ENCODE peak calls at places on chromosomes 6 and 20, in eight cellular contexts. One of them, this sample, is unnamed.

GRCh38 chr6:45625191-45625664 is 247.5 kb upstream of the SUPT3H start:
- DNase-seq in Peyer's patch: no peak
- DNase-seq in colonic mucosa: no peak
- DNase-seq in dorsolateral prefrontal cortex: no peak
- DNase-seq in psoas muscle: no peak
- DNase-seq in OCI-LY7: no peak
- DNase-seq in prostate gland: no peak
- DNase-seq in body of pancreas: no peak
- DNase-seq in this sample: no peak

GRCh38 chr6:7496266-7496875 is 45.1 kb upstream of the DSP start:
- DNase-seq in Peyer's patch: no peak
- DNase-seq in colonic mucosa: no peak
- DNase-seq in dorsolateral prefrontal cortex: no peak
- DNase-seq in psoas muscle: no peak
- DNase-seq in OCI-LY7: no peak
- DNase-seq in prostate gland: no peak
- DNase-seq in body of pancreas: no peak
- DNase-seq in this sample: no peak

GRCh38 chr20:57065646-57066045 is 200.8 kb downstream of the BMP7 start:
- DNase-seq in Peyer's patch: no peak
- DNase-seq in colonic mucosa: no peak
- DNase-seq in dorsolateral prefrontal cortex: no peak
- DNase-seq in psoas muscle: no peak
- DNase-seq in OCI-LY7: no peak
- DNase-seq in prostate gland: no peak
- DNase-seq in body of pancreas: no peak
- DNase-seq in this sample: no peak

GRCh38 chr6:157328108-157328692 is 4.9 kb upstream of the TMEM242 start:
- DNase-seq in Peyer's patch: no peak
- DNase-seq in colonic mucosa: no peak
- DNase-seq in dorsolateral prefrontal cortex: no peak
- DNase-seq in psoas muscle: no peak
- DNase-seq in OCI-LY7: no peak
- DNase-seq in prostate gland: no peak
- DNase-seq in body of pancreas: no peak
- DNase-seq in this sample: no peak

GRCh38 chr6:30915591-30915946 is 1.5 kb downstream of the VARS2 start:
- DNase-seq in Peyer's patch: no peak
- DNase-seq in colonic mucosa: peak; percentile 48
- DNase-seq in dorsolateral prefrontal cortex: no peak
- DNase-seq in psoas muscle: no peak
- DNase-seq in OCI-LY7: peak; percentile 61
- DNase-seq in prostate gland: peak; percentile 26
- DNase-seq in body of pancreas: peak; percentile 43
- DNase-seq in this sample: no peak

GRCh38 chr6:31395832-31396231 is 7.6 kb upstream of the MICA start:
- DNase-seq in Peyer's patch: no peak
- DNase-seq in colonic mucosa: no peak
- DNase-seq in dorsolateral prefrontal cortex: no peak
- DNase-seq in psoas muscle: no peak
- DNase-seq in OCI-LY7: no peak
- DNase-seq in prostate gland: no peak
- DNase-seq in body of pancreas: no peak
- DNase-seq in this sample: no peak

GRCh38 chr6:89145461-89145961 is 344 bp upstream of the PM20D2 start:
- DNase-seq in Peyer's patch: no peak
- DNase-seq in colonic mucosa: no peak
- DNase-seq in dorsolateral prefrontal cortex: no peak
- DNase-seq in psoas muscle: no peak
- DNase-seq in OCI-LY7: peak; percentile 74
- DNase-seq in prostate gland: peak; percentile 28
- DNase-seq in body of pancreas: no peak
- DNase-seq in this sample: no peak

GRCh38 chr6:163806761-163807499 is 392.4 kb downstream of the QKI start:
- DNase-seq in Peyer's patch: no peak
- DNase-seq in colonic mucosa: no peak
- DNase-seq in dorsolateral prefrontal cortex: no peak
- DNase-seq in psoas muscle: no peak
- DNase-seq in OCI-LY7: no peak
- DNase-seq in prostate gland: no peak
- DNase-seq in body of pancreas: no peak
- DNase-seq in this sample: no peak

GRCh38 chr6:5671162-5671561 is 335.6 kb downstream of the NRN1 start:
- DNase-seq in Peyer's patch: no peak
- DNase-seq in colonic mucosa: no peak
- DNase-seq in dorsolateral prefrontal cortex: no peak
- DNase-seq in psoas muscle: no peak
- DNase-seq in OCI-LY7: no peak
- DNase-seq in prostate gland: no peak
- DNase-seq in body of pancreas: no peak
- DNase-seq in this sample: no peak

GRCh38 chr20:57397693-57398108 is 6.5 kb downstream of the RBM38 start:
- DNase-seq in Peyer's patch: no peak
- DNase-seq in colonic mucosa: no peak
- DNase-seq in dorsolateral prefrontal cortex: no peak
- DNase-seq in psoas muscle: peak; percentile 22
- DNase-seq in OCI-LY7: peak; percentile 61
- DNase-seq in prostate gland: no peak
- DNase-seq in body of pancreas: no peak
- DNase-seq in this sample: no peak

GRCh38 chr20:8661229-8662023 is 407.5 kb upstream of the PLCB4 start:
- DNase-seq in Peyer's patch: no peak
- DNase-seq in colonic mucosa: no peak
- DNase-seq in dorsolateral prefrontal cortex: no peak
- DNase-seq in psoas muscle: no peak
- DNase-seq in OCI-LY7: peak; percentile 23
- DNase-seq in prostate gland: no peak
- DNase-seq in body of pancreas: no peak
- DNase-seq in this sample: no peak

GRCh38 chr20:23156170-23156841 is 70.2 kb upstream of the CD93 start:
- DNase-seq in Peyer's patch: no peak
- DNase-seq in colonic mucosa: no peak
- DNase-seq in dorsolateral prefrontal cortex: no peak
- DNase-seq in psoas muscle: no peak
- DNase-seq in OCI-LY7: no peak
- DNase-seq in prostate gland: no peak
- DNase-seq in body of pancreas: no peak
- DNase-seq in this sample: peak; percentile 88

GRCh38 chr6:143151381-143151780 is 90.7 kb downstream of the AIG1 start:
- DNase-seq in Peyer's patch: no peak
- DNase-seq in colonic mucosa: no peak
- DNase-seq in dorsolateral prefrontal cortex: no peak
- DNase-seq in psoas muscle: no peak
- DNase-seq in OCI-LY7: no peak
- DNase-seq in prostate gland: no peak
- DNase-seq in body of pancreas: no peak
- DNase-seq in this sample: no peak

GRCh38 chr6:2526766-2527165 is 224.0 kb downstream of the MYLK4 start:
- DNase-seq in Peyer's patch: no peak
- DNase-seq in colonic mucosa: no peak
- DNase-seq in dorsolateral prefrontal cortex: no peak
- DNase-seq in psoas muscle: no peak
- DNase-seq in OCI-LY7: no peak
- DNase-seq in prostate gland: no peak
- DNase-seq in body of pancreas: no peak
- DNase-seq in this sample: no peak

GRCh38 chr6:2524090-2524489 is 226.6 kb downstream of the MYLK4 start:
- DNase-seq in Peyer's patch: no peak
- DNase-seq in colonic mucosa: no peak
- DNase-seq in dorsolateral prefrontal cortex: no peak
- DNase-seq in psoas muscle: no peak
- DNase-seq in OCI-LY7: peak; percentile 2
- DNase-seq in prostate gland: no peak
- DNase-seq in body of pancreas: no peak
- DNase-seq in this sample: no peak

GRCh38 chr6:2518029-2518428 is 232.7 kb downstream of the MYLK4 start:
- DNase-seq in Peyer's patch: no peak
- DNase-seq in colonic mucosa: no peak
- DNase-seq in dorsolateral prefrontal cortex: no peak
- DNase-seq in psoas muscle: no peak
- DNase-seq in OCI-LY7: no peak
- DNase-seq in prostate gland: no peak
- DNase-seq in body of pancreas: no peak
- DNase-seq in this sample: no peak

GRCh38 chr6:2523061-2523460 is 227.7 kb downstream of the MYLK4 start:
- DNase-seq in Peyer's patch: no peak
- DNase-seq in colonic mucosa: no peak
- DNase-seq in dorsolateral prefrontal cortex: no peak
- DNase-seq in psoas muscle: no peak
- DNase-seq in OCI-LY7: no peak
- DNase-seq in prostate gland: no peak
- DNase-seq in body of pancreas: no peak
- DNase-seq in this sample: no peak

DNA sequence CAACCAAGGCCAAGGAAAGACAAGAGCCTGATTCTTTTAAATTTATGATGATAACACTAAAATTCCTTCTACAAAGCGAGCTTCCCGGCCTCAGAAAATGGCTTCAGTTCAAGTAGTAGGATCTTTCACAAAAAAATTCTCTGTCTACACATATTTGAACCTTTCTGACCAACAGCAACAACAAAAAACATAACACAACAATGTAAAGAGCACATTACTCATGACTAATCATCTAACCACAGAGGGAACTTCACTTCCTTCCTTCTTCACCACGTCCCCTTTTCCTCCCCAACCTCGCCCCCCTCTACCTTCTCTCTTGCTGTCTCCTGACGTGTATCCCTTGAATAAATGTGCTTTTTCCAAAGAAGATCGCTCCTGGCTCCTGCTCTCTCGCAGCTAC is 228.2 kb downstream of the MYLK4 start:
- DNase-seq in Peyer's patch: no peak
- DNase-seq in colonic mucosa: no peak
- DNase-seq in dorsolateral prefrontal cortex: no peak
- DNase-seq in psoas muscle: no peak
- DNase-seq in OCI-LY7: no peak
- DNase-seq in prostate gland: no peak
- DNase-seq in body of pancreas: no peak
- DNase-seq in this sample: no peak
- H3K27ac ChIP-seq in Peyer's patch: no peak overlapping the region
- H3K27ac ChIP-seq in colonic mucosa: no peak overlapping the region
- H3K27ac ChIP-seq in dorsolateral prefrontal cortex: no peak overlapping the region
- H3K27ac ChIP-seq in psoas muscle: no peak overlapping the region
- H3K27ac ChIP-seq in OCI-LY7: no peak overlapping the region
- H3K27ac ChIP-seq in prostate gland: no peak overlapping the region
- H3K27ac ChIP-seq in body of pancreas: no peak overlapping the region
- H3K27ac ChIP-seq in this sample: no peak overlapping the region

DNA sequence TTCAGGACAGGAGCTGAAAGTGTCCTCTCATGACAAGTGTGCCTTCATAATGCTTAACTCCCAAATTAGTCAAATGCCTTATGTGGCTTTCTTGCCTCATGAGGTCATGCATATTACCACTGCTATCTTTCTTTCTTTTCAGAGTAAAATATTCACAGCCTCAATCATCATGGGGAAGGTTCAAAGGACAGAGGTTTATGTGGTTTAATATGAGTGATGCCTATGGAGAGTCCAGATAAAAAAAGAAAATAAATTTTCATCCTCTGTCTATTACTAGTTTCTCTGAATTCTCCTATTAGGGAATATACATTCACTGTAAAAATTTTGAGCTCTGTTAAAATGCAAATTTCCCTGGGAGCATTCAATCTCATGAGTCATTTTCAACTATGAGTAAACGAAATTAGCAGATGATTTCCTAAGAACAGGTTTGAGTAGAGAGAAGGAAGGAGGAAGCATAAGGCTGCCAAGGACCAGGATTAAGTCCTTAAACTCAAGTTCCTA is 396.9 kb upstream of the ADGRB3 start:
- DNase-seq in Peyer's patch: no peak
- DNase-seq in colonic mucosa: no peak
- DNase-seq in dorsolateral prefrontal cortex: no peak
- DNase-seq in psoas muscle: no peak
- DNase-seq in OCI-LY7: no peak
- DNase-seq in prostate gland: no peak
- DNase-seq in body of pancreas: no peak
- DNase-seq in this sample: no peak
- H3K4me3 ChIP-seq in Peyer's patch: no peak overlapping the region
- H3K4me3 ChIP-seq in colonic mucosa: no peak overlapping the region
- H3K4me3 ChIP-seq in dorsolateral prefrontal cortex: no peak overlapping the region
- H3K4me3 ChIP-seq in psoas muscle: no peak overlapping the region
- H3K4me3 ChIP-seq in OCI-LY7: no peak overlapping the region
- H3K4me3 ChIP-seq in prostate gland: no peak overlapping the region
- H3K4me3 ChIP-seq in body of pancreas: no peak overlapping the region
- H3K4me3 ChIP-seq in this sample: no peak overlapping the region

DNA sequence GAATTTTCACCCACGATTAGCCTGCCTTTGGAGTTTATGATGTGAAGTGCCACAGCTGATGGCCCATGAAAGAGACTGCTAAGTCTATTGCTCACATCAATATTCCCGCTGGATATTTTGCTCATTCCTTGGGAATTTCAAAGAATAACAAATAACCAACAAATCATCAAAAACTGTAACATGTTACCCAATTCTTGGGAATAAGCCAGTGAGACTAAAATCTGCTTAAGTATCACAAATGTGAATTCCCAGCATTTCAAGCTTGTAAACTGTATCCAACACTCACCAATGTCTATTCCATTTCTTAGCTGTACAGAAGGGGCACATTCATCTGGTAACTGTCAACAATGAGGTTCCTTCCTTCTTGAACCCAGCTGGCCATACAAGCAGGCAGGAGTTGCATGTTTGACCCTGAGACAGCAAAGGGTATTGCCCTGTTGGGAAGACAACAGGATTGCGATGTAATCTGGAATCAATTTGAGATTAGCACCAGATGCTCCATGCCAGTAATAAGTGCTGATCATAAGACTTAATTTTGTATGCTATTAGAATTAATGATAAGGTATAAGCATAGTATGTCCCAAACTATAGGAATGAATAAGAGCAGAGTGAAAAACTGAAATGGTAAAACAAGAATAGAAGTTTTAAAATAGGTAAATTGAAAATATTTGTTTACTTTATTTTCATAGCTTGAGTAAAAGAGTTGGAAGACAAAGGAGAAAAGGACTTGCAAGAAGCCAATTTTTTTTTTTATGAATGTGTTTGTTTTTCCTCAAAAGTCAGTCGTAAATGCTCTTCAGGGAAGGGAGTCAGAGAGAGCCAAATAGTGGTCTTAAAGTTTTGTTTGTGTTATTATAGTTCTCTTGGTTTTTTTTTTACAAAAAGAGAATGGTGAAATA is 58.8 kb downstream of the RSPO3 start:
- DNase-seq in Peyer's patch: no peak
- DNase-seq in colonic mucosa: no peak
- DNase-seq in dorsolateral prefrontal cortex: no peak
- DNase-seq in psoas muscle: no peak
- DNase-seq in OCI-LY7: no peak
- DNase-seq in prostate gland: no peak
- DNase-seq in body of pancreas: no peak
- DNase-seq in this sample: no peak
- H3K27ac ChIP-seq in Peyer's patch: no peak overlapping the region
- H3K27ac ChIP-seq in colonic mucosa: no peak overlapping the region
- H3K27ac ChIP-seq in dorsolateral prefrontal cortex: no peak overlapping the region
- H3K27ac ChIP-seq in psoas muscle: no peak overlapping the region
- H3K27ac ChIP-seq in OCI-LY7: no peak overlapping the region
- H3K27ac ChIP-seq in prostate gland: no peak overlapping the region
- H3K27ac ChIP-seq in body of pancreas: no peak overlapping the region
- H3K27ac ChIP-seq in this sample: peak overlapping the region; percentile 12

DNA sequence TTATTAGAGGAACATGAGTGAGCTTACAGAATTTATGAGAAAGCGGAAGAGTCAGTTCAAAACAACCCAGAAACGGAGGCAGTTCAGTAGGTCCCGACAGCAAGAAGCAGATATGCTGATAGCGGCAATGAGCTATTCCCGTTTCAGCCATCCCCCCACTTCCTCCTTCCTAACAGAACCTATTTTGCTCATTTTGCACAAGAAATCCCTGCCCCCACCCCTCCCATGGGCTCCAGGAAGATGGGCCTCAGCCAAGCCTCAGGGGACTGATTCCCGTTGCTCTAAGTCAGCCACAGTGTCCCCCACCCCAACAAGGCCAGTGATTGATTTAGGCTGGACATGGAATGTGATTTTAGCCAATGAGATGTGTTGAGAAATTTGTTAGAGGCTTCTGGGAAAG is 157.5 kb downstream of the CEBPB start:
- DNase-seq in Peyer's patch: no peak
- DNase-seq in colonic mucosa: no peak
- DNase-seq in dorsolateral prefrontal cortex: no peak
- DNase-seq in psoas muscle: peak; percentile 36
- DNase-seq in OCI-LY7: no peak
- DNase-seq in prostate gland: peak; percentile 27
- DNase-seq in body of pancreas: no peak
- DNase-seq in this sample: no peak
- H3K4me3 ChIP-seq in Peyer's patch: no peak overlapping the region
- H3K4me3 ChIP-seq in colonic mucosa: no peak overlapping the region
- H3K4me3 ChIP-seq in dorsolateral prefrontal cortex: no peak overlapping the region
- H3K4me3 ChIP-seq in psoas muscle: no peak overlapping the region
- H3K4me3 ChIP-seq in OCI-LY7: no peak overlapping the region
- H3K4me3 ChIP-seq in prostate gland: no peak overlapping the region
- H3K4me3 ChIP-seq in body of pancreas: no peak overlapping the region
- H3K4me3 ChIP-seq in this sample: no peak overlapping the region

This sample was measured in coronary artery.